ENCODE peak calls at places on chromosomes 6 and 20, in ten cellular contexts. Z is GM12878; V is AG08395; N is colonic mucosa; C is tibial artery; X is AG10803; M is HL-60; E is A549; J is activated CD4-positive, alpha-beta T cell treated with anti-CD3 and anti-CD28 coated beads for 4 hours; W is T1000. L is an unnamed sample.

GRCh38 chr6:54817236-54817635 is 29.3 kb upstream of the FAM83B start:
- DNase-seq in Z (no peak), V (no peak), M (no peak), J (no peak), X (no peak), W (no peak), C (no peak), E (no peak), N (no peak), L (no peak)

GRCh38 chr6:157861814-157862213 is 38.8 kb downstream of the SNX9 start:
- DNase-seq in E (peak; percentile 11), V (peak; percentile 30), J (no peak), N (no peak), X (peak; percentile 41), M (no peak), Z (no peak), C (no peak), W (no peak), L (no peak)

GRCh38 chr6:138007014-138007472 is 100.2 kb downstream of the PERP start:
- DNase-seq in X (peak; percentile 11), M (peak; percentile 32), E (peak; percentile 38), J (peak; percentile 20), Z (no peak), C (no peak), W (peak; percentile 22), N (peak; percentile 54), V (peak; percentile 25), L (no peak)

GRCh38 chr6:31836036-31836675 is 8.6 kb downstream of the HSPA1B start:
- DNase-seq in E (no peak), X (no peak), V (no peak), Z (no peak), C (no peak), J (no peak), W (no peak), M (no peak), N (peak; percentile 29), L (no peak)

GRCh38 chr6:43716099-43716498 is 28.5 kb upstream of the MRPS18A start:
- DNase-seq in M (no peak), E (no peak), W (no peak), X (no peak), Z (no peak), C (no peak), J (no peak), V (no peak), N (no peak), L (peak; percentile 62)

GRCh38 chr20:46218656-46219055 is 89.6 kb downstream of the CDH22 start:
- DNase-seq in Z (no peak), E (no peak), J (no peak), N (no peak), X (no peak), M (no peak), W (no peak), V (no peak), C (no peak), L (no peak)

GRCh38 chr6:167031082-167031709 is 32.0 kb downstream of the CEP43 start:
- DNase-seq in Z (no peak), M (no peak), N (no peak), C (no peak), V (no peak), E (no peak), J (no peak), W (no peak), X (no peak), L (no peak)

GRCh38 chr6:40672118-40672517 is 85.0 kb upstream of the LRFN2 start:
- DNase-seq in C (no peak), N (no peak), M (no peak), J (no peak), W (no peak), Z (no peak), X (no peak), V (no peak), E (no peak), L (no peak)

GRCh38 chr6:119620846-119621570 is 271.4 kb upstream of the MAN1A1 start:
- DNase-seq in X (peak; percentile 91), J (no peak), E (no peak), C (no peak), M (no peak), W (peak; percentile 54), N (no peak), Z (no peak), V (peak; percentile 72), L (no peak)

GRCh38 chr6:161169690-161170089 is 104.2 kb downstream of the AGPAT4 start:
- DNase-seq in Z (no peak), W (no peak), E (no peak), X (peak; percentile 69), J (no peak), M (no peak), C (no peak), V (peak; percentile 51), N (no peak), L (peak; percentile 84)

GRCh38 chr20:63741676-63742380 is 2.3 kb downstream of the SLC2A4RG start:
- DNase-seq in N (no peak), Z (no peak), W (no peak), X (no peak), E (no peak), M (no peak), J (no peak), V (no peak), C (no peak), L (peak; percentile 68)

GRCh38 chr20:57079016-57080005 is 187.1 kb downstream of the BMP7 start:
- DNase-seq in V (no peak), X (peak; percentile 42), J (no peak), M (no peak), C (no peak), E (no peak), N (no peak), W (no peak), Z (no peak), L (no peak)

GRCh38 chr6:5260111-5260620 is 584 bp downstream of the LYRM4 start:
- DNase-seq in X (peak; percentile 29), V (peak; percentile 63), E (peak; percentile 73), J (peak; percentile 78), Z (no peak), M (peak; percentile 79), C (no peak), N (peak; percentile 73), W (peak; percentile 58), L (peak; percentile 66)

GRCh38 chr6:156821707-156822106 is 44.5 kb downstream of the ARID1B start:
- DNase-seq in C (no peak), J (no peak), X (no peak), N (no peak), M (no peak), V (no peak), E (no peak), W (no peak), Z (no peak), L (no peak)

GRCh38 chr20:62198496-62198895 is 15.7 kb downstream of the MTG2 start:
- DNase-seq in W (no peak), X (no peak), M (no peak), Z (no peak), N (no peak), C (no peak), V (no peak), J (no peak), E (no peak), L (no peak)

GRCh38 chr6:158538741-158539140 is 21.1 kb upstream of the TMEM181 start:
- DNase-seq in C (no peak), W (no peak), Z (no peak), E (no peak), V (no peak), N (no peak), J (no peak), M (no peak), X (no peak), L (no peak)

GRCh38 chr6:80480478-80481157 is 374.1 kb downstream of the BCKDHB start:
- DNase-seq in C (no peak), Z (no peak), E (no peak), W (no peak), V (no peak), M (no peak), N (no peak), J (no peak), X (peak; percentile 42), L (no peak)

GRCh38 chr6:137744877-137745276 is 122.2 kb upstream of the TNFAIP3 start:
- DNase-seq in N (no peak), M (no peak), J (no peak), C (no peak), V (no peak), W (no peak), X (no peak), Z (peak; percentile 75), E (no peak), L (no peak)

GRCh38 chr6:137309078-137309762 is 90.0 kb upstream of the IFNGR1 start:
- DNase-seq in V (peak; percentile 66), Z (peak; percentile 15), X (peak; percentile 61), C (peak; percentile 69), E (peak; percentile 28), M (peak; percentile 93), J (no peak), N (peak; percentile 91), W (no peak), L (peak; percentile 71)

GRCh38 chr6:33929575-33930288 is 125.9 kb upstream of the MLN start:
- DNase-seq in V (peak; percentile 32), M (no peak), Z (no peak), J (no peak), W (no peak), N (no peak), X (peak; percentile 49), E (no peak), C (no peak), L (no peak)

GRCh38 chr20:21353236-21353635 is 44.1 kb downstream of the NKX2-4 start:
- DNase-seq in J (no peak), M (no peak), Z (no peak), C (no peak), V (peak; percentile 24), N (no peak), W (no peak), E (no peak), X (peak; percentile 46), L (no peak)

GRCh38 chr6:116512155-116512559 is 718 bp downstream of the CALHM5 start:
- DNase-seq in V (no peak), M (no peak), E (no peak), N (no peak), Z (no peak), C (no peak), X (no peak), W (no peak), J (no peak), L (no peak)

GRCh38 chr6:109493865-109494264 is 10.8 kb upstream of the ZBTB24 start:
- DNase-seq in M (peak; percentile 39), W (no peak), J (no peak), E (no peak), X (no peak), V (no peak), Z (no peak), C (no peak), N (no peak), L (no peak)

GRCh38 chr6:158757753-158758090 is 61.4 kb downstream of the EZR start:
- DNase-seq in N (no peak), M (no peak), J (no peak), E (no peak), C (no peak), X (no peak), W (no peak), V (no peak), Z (no peak), L (no peak)

GRCh38 chr6:35919085-35919826 is 1.6 kb downstream of the SRPK1 start:
- DNase-seq in C (no peak), X (peak; percentile 12), M (peak; percentile 66), E (peak; percentile 23), V (no peak), Z (no peak), W (no peak), J (no peak), N (no peak), L (no peak)

GRCh38 chr6:220736-221475 is 71.4 kb upstream of the DUSP22 start:
- DNase-seq in J (no peak), E (no peak), V (no peak), X (peak; percentile 31), M (no peak), Z (peak; percentile 78), W (no peak), C (no peak), N (no peak), L (no peak)

GRCh38 chr6:10850728-10851127 is 12.4 kb upstream of the MAK start:
- DNase-seq in V (no peak), Z (no peak), E (no peak), C (no peak), N (no peak), M (no peak), W (no peak), X (no peak), J (no peak), L (no peak)

GRCh38 chr6:129488313-129488712 is 221.7 kb downstream of the ARHGAP18 start:
- DNase-seq in M (no peak), J (no peak), W (no peak), X (no peak), V (no peak), N (no peak), Z (no peak), E (no peak), C (no peak), L (no peak)

L was measured in sigmoid colon.